ENCODE peak calls at places on chromosomes 4 and X, in four cellular contexts. C is fibroblast of lung, I is adrenal gland, O is endodermal cell. P is an unnamed sample.

GRCh38 chr4:6538586-6538985 is 36.4 kb upstream of the MAN2B2 start:
- DNase-seq in O (no peak), I (no peak), C (no peak), P (no peak)

GRCh38 chrX:8179653-8180052 is 8.6 kb upstream of the VCX2 start:
- DNase-seq in O (no peak), C (peak; percentile 0), I (no peak), P (no peak)

GRCh38 chrX:122868626-122869025 is 315.5 kb upstream of the GRIA3 start:
- DNase-seq in C (no peak), O (no peak), I (no peak), P (no peak)

GRCh38 chrX:2828404-2829065 is at the start of gene GYG2:
- DNase-seq in C (peak; percentile 58), O (peak; percentile 94), I (no peak), P (peak; percentile 43)

GRCh38 chrX:288561-288991 is 7.4 kb downstream of the PLCXD1 start:
- DNase-seq in O (no peak), C (no peak), I (no peak), P (peak; percentile 43)

GRCh38 chrX:130497531-130497930 is 95.7 kb downstream of the RBMX2 start:
- DNase-seq in O (no peak), I (no peak), C (no peak), P (no peak)

GRCh38 chr4:78061939-78062603 is 4.9 kb downstream of the FRAS1 start:
- DNase-seq in C (no peak), I (no peak), O (no peak), P (no peak)

GRCh38 chr4:184288451-184289178 is 70.9 kb upstream of the ENPP6 start:
- DNase-seq in C (no peak), O (no peak), I (no peak), P (peak; percentile 40)

GRCh38 chr4:177322156-177322685 is 12.5 kb downstream of the NEIL3 start:
- DNase-seq in C (peak; percentile 49), I (no peak), O (no peak), P (no peak)

GRCh38 chr4:7581477-7581876 is 146.7 kb upstream of the PSAPL1 start:
- DNase-seq in O (peak; percentile 93), I (no peak), C (peak; percentile 12), P (no peak)

GRCh38 chrX:106932492-106932923 is 12.3 kb downstream of the CLDN2 start:
- DNase-seq in I (no peak), O (no peak), C (peak; percentile 39), P (no peak)

GRCh38 chr4:94127707-94128328 is 79.8 kb upstream of the SMARCAD1 start:
- DNase-seq in O (no peak), I (no peak), C (peak; percentile 49), P (no peak)

GRCh38 chr4:121156822-121157769 is 7.0 kb downstream of the TNIP3 start:
- DNase-seq in C (peak; percentile 25), I (peak; percentile 22), O (peak; percentile 87), P (peak; percentile 65)

DNA sequence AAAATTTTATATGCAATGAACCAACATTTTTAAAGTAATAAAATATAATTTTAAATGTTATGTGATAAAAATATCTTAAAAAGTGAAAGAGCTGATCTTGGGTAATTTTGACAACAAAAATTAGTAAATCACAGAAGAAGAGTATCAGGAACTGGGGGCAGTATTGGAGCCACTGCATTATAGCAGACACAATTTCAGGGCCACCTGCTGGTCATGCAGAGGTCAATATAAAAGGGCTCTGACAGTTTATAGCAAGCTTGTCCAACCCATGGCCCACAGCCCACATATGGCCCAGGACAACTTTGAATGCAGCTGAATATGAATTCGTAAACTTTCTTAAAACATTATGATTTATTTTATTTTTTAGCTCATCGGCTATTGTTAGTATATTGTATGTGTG is 13.0 kb upstream of the LEF1 start:
- DNase-seq in O (no peak), I (no peak), C (no peak), P (no peak)
- TF ChIP-seq CTCF in O (peak; percentile 63), I (no peak), C (no peak), P (no peak)

GRCh38 chr4:17584502-17585213 is 7.7 kb downstream of the LAP3 start:
- DNase-seq in O (no peak), I (no peak), C (no peak), P (no peak)

GRCh38 chr4:17587094-17587822 is 10.3 kb downstream of the LAP3 start:
- DNase-seq in I (no peak), C (no peak), O (no peak), P (no peak)

GRCh38 chr4:17583944-17584343 is 6.9 kb downstream of the LAP3 start:
- DNase-seq in C (no peak), I (no peak), O (no peak), P (no peak)

DNA sequence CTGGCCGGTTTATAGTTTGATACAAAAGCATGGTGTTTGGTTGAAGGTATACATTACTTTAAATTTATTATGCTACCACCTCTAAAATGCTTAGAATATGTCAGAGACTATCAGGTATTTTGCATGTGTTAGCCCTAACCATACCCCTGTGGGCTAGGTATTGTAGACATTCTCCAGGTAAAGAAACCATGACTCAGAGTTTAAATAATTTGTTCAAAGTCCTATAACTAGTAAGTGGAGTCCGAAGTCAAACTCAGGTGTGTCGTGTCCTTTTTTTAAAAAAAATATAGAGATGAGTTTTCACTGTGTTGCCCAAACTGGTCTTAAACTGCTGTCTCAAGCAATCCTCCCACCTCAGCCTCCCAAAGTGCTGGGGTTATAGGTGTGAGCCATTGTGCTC is 12.4 kb downstream of the LAP3 start:
- DNase-seq in I (no peak), C (no peak), O (no peak), P (no peak)
- H3K36me3 ChIP-seq in I (peaks cover 85% of the 10 kb centered on the region), C (peaks cover 7% of the 10 kb centered on the region), O (peaks cover 59% of the 10 kb centered on the region), P (peaks cover 8% of the 10 kb centered on the region)

GRCh38 chrX:45424341-45424740 is 223.7 kb upstream of the DIPK2B start:
- DNase-seq in I (no peak), O (no peak), C (no peak), P (no peak)
- TF ChIP-seq CTCF in I (no peak), O (no peak), C (no peak), P (no peak)

DNA sequence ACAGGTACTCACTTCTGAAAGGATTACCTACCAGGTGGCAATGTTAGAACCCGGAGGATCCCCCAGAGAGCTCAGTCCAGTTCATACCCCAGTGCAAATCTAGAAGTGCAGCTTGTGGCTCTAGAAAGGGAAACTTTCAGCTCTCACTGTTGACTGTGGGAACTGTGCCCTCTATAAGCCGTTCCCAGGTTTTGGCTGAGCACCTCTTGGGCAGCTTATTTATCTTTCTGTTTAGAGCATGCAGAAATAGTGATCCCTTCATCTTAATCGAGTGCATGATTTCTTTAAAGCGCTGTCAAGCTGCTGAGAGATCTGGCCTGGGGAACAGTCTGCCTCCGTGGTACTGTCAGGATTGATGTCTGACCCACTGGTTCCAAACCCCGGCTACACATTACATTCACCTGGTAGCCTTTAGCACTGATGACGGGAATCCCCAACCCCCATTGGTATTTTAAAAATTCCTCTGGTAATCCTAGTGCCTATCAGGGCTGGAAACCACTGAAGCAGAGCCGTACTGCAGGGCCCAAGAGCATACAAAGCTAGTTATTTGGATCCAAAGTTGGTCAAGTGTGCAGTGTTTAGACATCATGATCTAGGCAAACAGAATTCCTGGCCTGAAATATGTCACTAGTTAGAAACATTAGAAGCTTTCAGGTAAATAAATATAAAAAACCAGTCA is 103.2 kb downstream of the KLHL8 start:
- DNase-seq in O (no peak), I (no peak), C (no peak), P (no peak)
- H3K36me3 ChIP-seq in O (peaks cover 93% of the 10 kb centered on the region), I (peaks cover 48% of the 10 kb centered on the region), C (peaks cover 8% of the 10 kb centered on the region), P (peaks cover 12% of the 10 kb centered on the region)

DNA sequence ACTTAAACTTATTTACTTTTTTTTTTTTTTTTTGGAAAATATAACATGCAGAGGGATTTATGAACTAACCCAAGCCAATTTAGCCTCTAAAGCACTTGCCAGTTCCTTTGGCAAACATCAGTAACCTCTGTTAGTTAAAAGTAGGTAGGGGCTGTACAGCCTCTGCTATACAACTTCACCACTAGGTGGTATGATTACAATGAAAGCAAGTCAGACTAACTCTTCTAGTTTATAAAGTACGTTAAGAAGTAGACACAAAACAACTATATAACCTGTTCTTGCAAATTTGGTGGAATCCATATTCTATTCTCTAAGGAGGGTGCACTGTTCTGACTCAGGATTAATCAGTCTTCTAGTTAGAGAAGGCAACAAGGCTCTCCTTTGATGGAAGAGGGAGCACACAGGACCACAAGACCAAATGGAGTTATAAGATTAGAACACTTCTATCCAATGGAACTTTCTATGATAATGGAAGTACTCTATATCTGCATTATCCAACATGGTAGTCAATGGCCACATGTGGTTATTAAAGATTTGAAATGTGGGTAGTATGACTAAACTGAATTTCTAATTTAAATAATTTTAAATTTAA is 12.8 kb downstream of the AIMP1 start:
- DNase-seq in I (no peak), O (no peak), C (peak; percentile 60), P (no peak)
- TF ChIP-seq CTCF in I (peak; percentile 40), O (peak; percentile 86), C (peak; percentile 78), P (no peak)

GRCh38 chr4:2915789-2916188 is 47.4 kb downstream of the NOP14 start:
- DNase-seq in O (no peak), I (no peak), C (no peak), P (no peak)

GRCh38 chr4:2910409-2910808 is 52.8 kb downstream of the NOP14 start:
- DNase-seq in C (no peak), I (no peak), O (peak; percentile 65), P (no peak)

GRCh38 chr4:2914220-2915126 is 48.7 kb downstream of the NOP14 start:
- DNase-seq in I (no peak), O (no peak), C (no peak), P (no peak)

GRCh38 chr4:2911868-2912267 is 51.3 kb downstream of the NOP14 start:
- DNase-seq in O (no peak), C (no peak), I (no peak), P (no peak)

GRCh38 chr4:2913168-2913567 is 50.0 kb downstream of the NOP14 start:
- DNase-seq in C (no peak), O (no peak), I (no peak), P (no peak)
- H3K36me3 ChIP-seq in C (peaks cover 16% of the 10 kb centered on the region), O (peaks cover 88% of the 10 kb centered on the region), I (peaks cover 80% of the 10 kb centered on the region), P (peaks cover 13% of the 10 kb centered on the region)

DNA sequence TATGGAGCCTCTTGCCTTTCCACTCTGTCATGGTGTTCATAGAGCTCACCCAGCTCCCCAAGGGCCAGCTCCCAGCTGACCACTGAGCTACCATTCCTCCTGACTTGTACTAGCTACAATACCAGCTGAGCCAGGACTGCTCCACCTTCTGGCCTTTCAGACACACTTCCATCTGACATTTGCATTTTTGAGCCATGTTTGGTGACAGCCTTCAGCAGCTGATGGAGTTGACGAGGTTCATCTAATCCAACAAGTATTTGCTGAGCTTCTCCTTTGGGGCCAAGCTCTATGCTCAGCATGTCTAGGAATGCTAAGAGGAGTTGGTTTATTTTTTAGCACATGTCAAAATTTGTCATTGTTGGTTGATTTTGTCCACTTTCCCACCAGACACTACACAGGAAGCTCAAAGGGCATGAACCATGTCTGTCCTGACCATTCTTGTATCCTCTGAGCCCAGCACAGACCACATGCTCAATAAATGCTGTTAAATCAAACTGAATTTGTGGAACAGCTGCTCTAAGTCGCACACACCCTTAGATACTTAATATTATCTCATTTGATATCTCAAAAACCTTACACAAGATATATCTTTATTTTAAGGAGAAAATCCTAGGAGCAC is 142.6 kb upstream of the PPARGC1A start:
- DNase-seq in C (peak; percentile 33), I (peak; percentile 53), O (peak; percentile 60), P (no peak)
- TF ChIP-seq CTCF in C (peak; percentile 25), I (peak; percentile 40), O (peak; percentile 78), P (no peak)

GRCh38 chrX:13189380-13189779 is 130.5 kb downstream of the ATXN3L start:
- DNase-seq in O (no peak), I (no peak), C (no peak), P (no peak)
- H3K36me3 ChIP-seq in O (no peaks in the 10 kb centered on the region), I (no peaks in the 10 kb centered on the region), C (no peaks in the 10 kb centered on the region), P (no peaks in the 10 kb centered on the region)